ENCODE peak calls at places on chromosomes 4 and X, in four cellular contexts. One of them, this sample, is unnamed.
A peak's percentile ranks its signal among the peaks of the same experiment; 100 is the strongest.

GRCh38 chr4:7547368-7548040 is 112.8 kb upstream of the PSAPL1 start:
- DNase-seq in K562: no peak
- DNase-seq in A549: no peak
- DNase-seq in HepG2: no peak
- DNase-seq in this sample: peak; percentile 13

GRCh38 chr4:10635096-10635495 is 49.5 kb downstream of the CLNK start:
- DNase-seq in A549: no peak
- DNase-seq in K562: no peak
- DNase-seq in HepG2: no peak
- DNase-seq in this sample: no peak

GRCh38 chr4:29970626-29971025 is 749.5 kb upstream of the PCDH7 start:
- DNase-seq in HepG2: no peak
- DNase-seq in K562: no peak
- DNase-seq in A549: peak; percentile 4
- DNase-seq in this sample: no peak

GRCh38 chr4:138007572-138007971 is 234.6 kb downstream of the SLC7A11 start:
- DNase-seq in A549: no peak
- DNase-seq in K562: peak; percentile 11
- DNase-seq in HepG2: peak; percentile 3
- DNase-seq in this sample: no peak

GRCh38 chr4:152903658-152904057 is 32.5 kb upstream of the FHDC1 start:
- DNase-seq in A549: no peak
- DNase-seq in K562: no peak
- DNase-seq in HepG2: peak; percentile 2
- DNase-seq in this sample: no peak

GRCh38 chrX:53028678-53029077 is 19.9 kb upstream of the GPR173 start:
- DNase-seq in HepG2: no peak
- DNase-seq in K562: no peak
- DNase-seq in A549: no peak
- DNase-seq in this sample: no peak

GRCh38 chr4:38560763-38561558 is 103.0 kb upstream of the KLF3 start:
- DNase-seq in K562: no peak
- DNase-seq in HepG2: no peak
- DNase-seq in A549: no peak
- DNase-seq in this sample: no peak

GRCh38 chr4:21447320-21448055 is 501.1 kb downstream of the KCNIP4 start:
- DNase-seq in K562: no peak
- DNase-seq in HepG2: no peak
- DNase-seq in A549: no peak
- DNase-seq in this sample: no peak

GRCh38 chrX:9464435-9465371 is at the start of gene TBL1X:
- DNase-seq in A549: peak; percentile 63
- DNase-seq in HepG2: peak; percentile 37
- DNase-seq in K562: peak; percentile 90
- DNase-seq in this sample: peak; percentile 19
- TF ChIP-seq MAFK in A549: no peak
- TF ChIP-seq MAFK in HepG2: no peak
- TF ChIP-seq MAFK in K562: no peak
- TF ChIP-seq MAFK in this sample: no peak

DNA sequence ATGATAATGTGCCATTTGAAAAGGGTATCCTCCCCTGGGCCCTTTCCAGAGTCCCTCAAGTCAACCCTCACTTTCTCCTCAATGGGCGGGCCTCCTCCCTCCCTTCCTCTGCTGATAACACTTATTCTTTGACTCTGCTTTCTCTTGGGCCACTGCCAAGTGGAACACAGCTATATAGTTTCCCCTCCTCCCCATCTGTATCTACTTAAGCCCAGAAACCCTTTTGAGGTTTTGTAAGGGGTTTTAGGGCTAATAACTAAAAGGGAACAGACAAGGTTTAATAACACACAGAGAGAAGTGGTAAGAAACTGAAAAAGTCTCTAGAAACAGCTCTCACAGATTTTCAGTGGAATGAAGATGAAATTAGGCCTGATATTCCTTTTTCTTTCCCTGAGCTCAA is 116.7 kb downstream of the GPC3 start:
- DNase-seq in HepG2: no peak
- DNase-seq in A549: no peak
- DNase-seq in K562: no peak
- DNase-seq in this sample: no peak
- TF ChIP-seq MAZ in HepG2: no peak
- TF ChIP-seq MAZ in A549: no peak
- TF ChIP-seq MAZ in K562: no peak
- TF ChIP-seq MAZ in this sample: no peak

GRCh38 chr4:180261346-180261745 is 1981.9 kb upstream of the TENM3 start:
- DNase-seq in A549: no peak
- DNase-seq in K562: no peak
- DNase-seq in HepG2: no peak
- DNase-seq in this sample: no peak
- TF ChIP-seq MAFK in A549: no peak
- TF ChIP-seq MAFK in K562: no peak
- TF ChIP-seq MAFK in HepG2: no peak
- TF ChIP-seq MAFK in this sample: no peak

GRCh38 chr4:960140-960735 is 13.1 kb downstream of the DGKQ start:
- DNase-seq in K562: no peak
- DNase-seq in HepG2: no peak
- DNase-seq in A549: no peak
- DNase-seq in this sample: no peak

GRCh38 chr4:958314-958665 is 15.1 kb downstream of the DGKQ start:
- DNase-seq in HepG2: no peak
- DNase-seq in K562: no peak
- DNase-seq in A549: no peak
- DNase-seq in this sample: no peak

GRCh38 chr4:958836-959337 is 14.5 kb downstream of the DGKQ start:
- DNase-seq in K562: no peak
- DNase-seq in HepG2: no peak
- DNase-seq in A549: no peak
- DNase-seq in this sample: no peak

GRCh38 chr4:960736-961650 is 12.4 kb downstream of the DGKQ start:
- DNase-seq in HepG2: no peak
- DNase-seq in K562: no peak
- DNase-seq in A549: no peak
- DNase-seq in this sample: no peak

GRCh38 chr4:959338-960139 is 13.8 kb downstream of the DGKQ start:
- DNase-seq in HepG2: no peak
- DNase-seq in K562: no peak
- DNase-seq in A549: no peak
- DNase-seq in this sample: no peak
- TF ChIP-seq MAZ in HepG2: no peak
- TF ChIP-seq MAZ in K562: no peak
- TF ChIP-seq MAZ in A549: no peak
- TF ChIP-seq MAZ in this sample: no peak

GRCh38 chr4:47642985-47643745 is 158.1 kb downstream of the ATP10D start:
- DNase-seq in A549: no peak
- DNase-seq in HepG2: no peak
- DNase-seq in K562: no peak
- DNase-seq in this sample: peak; percentile 55
- TF ChIP-seq MAFK in A549: no peak
- TF ChIP-seq MAFK in HepG2: no peak
- TF ChIP-seq MAFK in K562: no peak
- TF ChIP-seq MAFK in this sample: no peak

DNA sequence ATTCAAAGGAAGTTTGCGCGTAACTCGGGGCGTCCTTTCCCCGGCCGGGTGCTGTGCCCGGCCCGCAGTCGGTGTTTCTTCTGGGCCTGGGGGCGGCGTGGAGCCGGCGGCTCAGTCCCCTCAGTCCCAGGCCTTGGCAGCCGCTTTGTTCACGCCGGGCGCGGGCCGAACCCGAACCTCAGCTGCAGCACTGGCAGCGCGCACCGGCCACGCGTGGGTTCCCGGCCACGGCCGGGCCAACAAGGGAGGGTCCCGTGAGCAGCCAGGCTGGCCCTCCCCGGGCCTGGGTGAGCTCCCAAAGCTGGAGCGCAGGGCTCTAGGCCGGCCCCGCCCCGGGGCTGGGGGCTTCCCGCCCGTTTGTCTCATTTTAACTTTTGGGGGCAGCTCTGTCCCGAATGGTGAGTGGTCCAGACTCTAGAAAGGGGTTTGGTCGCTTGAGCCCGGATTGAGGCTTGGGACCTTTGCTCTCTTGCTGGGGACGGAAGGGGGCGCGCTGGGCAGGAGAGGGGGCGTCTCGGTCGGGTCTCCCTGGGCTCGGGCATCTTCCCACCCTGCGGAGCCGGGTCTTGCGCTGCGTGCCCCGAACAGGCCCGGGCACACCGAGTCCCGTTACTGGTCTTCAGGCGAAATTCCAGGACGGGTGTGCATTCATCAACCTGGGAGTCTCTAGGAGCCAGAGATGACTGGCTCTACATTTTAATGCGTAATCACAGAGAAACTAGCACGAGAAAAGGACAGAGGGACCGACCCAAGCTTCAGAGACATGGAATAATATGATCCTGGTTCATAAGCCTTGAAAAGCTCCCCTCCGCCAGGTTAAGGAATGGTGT is 177.1 kb downstream of the CBR4 start:
- DNase-seq in K562: no peak
- DNase-seq in A549: no peak
- DNase-seq in HepG2: no peak
- DNase-seq in this sample: no peak
- TF ChIP-seq MAZ in K562: no peak
- TF ChIP-seq MAZ in A549: no peak
- TF ChIP-seq MAZ in HepG2: no peak
- TF ChIP-seq MAZ in this sample: no peak

This sample was measured in IMR-90.